ENCODE peak calls at places on chromosomes 5 and 9, in four cellular contexts. O is effector memory CD4-positive, alpha-beta T cell; X is PC-9; N is HAP-1. R is an unnamed sample. For H3K9me3, the result is how much of the 10 kb centered on the place peaks cover.

GRCh38 chr9:17528859-17529258 is 50.0 kb upstream of the SH3GL2 start:
- DNase-seq in O (no peak), X (no peak), N (no peak), R (no peak)

GRCh38 chr5:2190549-2190948 is 307.8 kb upstream of the IRX4 start:
- DNase-seq in O (no peak), X (no peak), N (no peak), R (no peak)

GRCh38 chr9:36903541-36904435 is 130.3 kb downstream of the PAX5 start:
- DNase-seq in O (no peak), X (peak), N (peak), R (peak)

GRCh38 chr9:109302606-109303005 is 18.3 kb downstream of the EPB41L4B start:
- DNase-seq in O (no peak), X (no peak), N (no peak), R (no peak)

GRCh38 chr9:111902396-111903147 is 6.0 kb downstream of the UGCG start:
- DNase-seq in O (no peak), X (no peak), N (no peak), R (peak)

GRCh38 chr9:79955300-79955699 is 383.5 kb downstream of the TLE4 start:
- DNase-seq in O (no peak), X (no peak), N (peak), R (no peak)

GRCh38 chr9:109735796-109736195 is 44.2 kb upstream of the PALM2AKAP2 start:
- DNase-seq in O (no peak), X (no peak), N (no peak), R (peak)

GRCh38 chr5:90549223-90549622 is 9.4 kb upstream of the ADGRV1 start:
- DNase-seq in O (no peak), X (no peak), N (no peak), R (no peak)

GRCh38 chr5:131496400-131496713 is 138.7 kb downstream of the RAPGEF6 start:
- DNase-seq in O (no peak), X (no peak), N (no peak), R (no peak)

GRCh38 chr5:169071-169727 is 22.1 kb upstream of the LRRC14B start:
- DNase-seq in O (no peak), X (no peak), N (no peak), R (peak)

GRCh38 chr5:98767563-98767962 is 5.9 kb upstream of the RGMB start:
- DNase-seq in O (no peak), X (no peak), N (peak), R (no peak)

GRCh38 chr9:111038336-111039202 is at the start of gene LPAR1:
- DNase-seq in O (no peak), X (peak), N (peak), R (peak)

GRCh38 chr9:103364753-103365152 is 369.6 kb downstream of the CYLC2 start:
- DNase-seq in O (no peak), X (peak), N (no peak), R (no peak)

GRCh38 chr5:7802855-7803254 is 48.1 kb downstream of the CFAP90 start:
- DNase-seq in O (no peak), X (no peak), N (no peak), R (peak)

GRCh38 chr9:75712690-75713089 is 177.8 kb upstream of the PCSK5 start:
- DNase-seq in O (no peak), X (no peak), N (no peak), R (no peak)

GRCh38 chr5:14397717-14398116 is 183.9 kb upstream of the OTULINL start:
- DNase-seq in O (no peak), X (peak), N (no peak), R (no peak)

GRCh38 chr9:90665072-90665471 is 22.4 kb upstream of the DIRAS2 start:
- DNase-seq in O (no peak), X (no peak), N (no peak), R (no peak)

GRCh38 chr9:113184509-113184908 is 33.7 kb downstream of the SLC31A2 start:
- DNase-seq in O (no peak), X (no peak), N (no peak), R (no peak)

GRCh38 chr5:126433708-126434107 is 10.5 kb downstream of the GRAMD2B start:
- DNase-seq in O (no peak), X (no peak), N (no peak), R (no peak)
- H3K9me3 ChIP-seq in O (under half), X (under half), N (under half), R (under half)

GRCh38 chr5:9863486-9863885 is 233.3 kb upstream of the TAS2R1 start:
- DNase-seq in O (no peak), X (no peak), N (no peak), R (no peak)

GRCh38 chr5:9861664-9862256 is 231.6 kb upstream of the TAS2R1 start:
- DNase-seq in O (no peak), X (no peak), N (no peak), R (no peak)

GRCh38 chr5:9869616-9870288 is 239.6 kb upstream of the TAS2R1 start:
- DNase-seq in O (no peak), X (no peak), N (no peak), R (peak)

GRCh38 chr5:9864791-9865190 is 234.6 kb upstream of the TAS2R1 start:
- DNase-seq in O (no peak), X (no peak), N (no peak), R (no peak)

GRCh38 chr5:9865574-9865973 is 235.4 kb upstream of the TAS2R1 start:
- DNase-seq in O (no peak), X (no peak), N (no peak), R (no peak)
- H3K9me3 ChIP-seq in O (under half), X (under half), N (under half), R (under half)

DNA sequence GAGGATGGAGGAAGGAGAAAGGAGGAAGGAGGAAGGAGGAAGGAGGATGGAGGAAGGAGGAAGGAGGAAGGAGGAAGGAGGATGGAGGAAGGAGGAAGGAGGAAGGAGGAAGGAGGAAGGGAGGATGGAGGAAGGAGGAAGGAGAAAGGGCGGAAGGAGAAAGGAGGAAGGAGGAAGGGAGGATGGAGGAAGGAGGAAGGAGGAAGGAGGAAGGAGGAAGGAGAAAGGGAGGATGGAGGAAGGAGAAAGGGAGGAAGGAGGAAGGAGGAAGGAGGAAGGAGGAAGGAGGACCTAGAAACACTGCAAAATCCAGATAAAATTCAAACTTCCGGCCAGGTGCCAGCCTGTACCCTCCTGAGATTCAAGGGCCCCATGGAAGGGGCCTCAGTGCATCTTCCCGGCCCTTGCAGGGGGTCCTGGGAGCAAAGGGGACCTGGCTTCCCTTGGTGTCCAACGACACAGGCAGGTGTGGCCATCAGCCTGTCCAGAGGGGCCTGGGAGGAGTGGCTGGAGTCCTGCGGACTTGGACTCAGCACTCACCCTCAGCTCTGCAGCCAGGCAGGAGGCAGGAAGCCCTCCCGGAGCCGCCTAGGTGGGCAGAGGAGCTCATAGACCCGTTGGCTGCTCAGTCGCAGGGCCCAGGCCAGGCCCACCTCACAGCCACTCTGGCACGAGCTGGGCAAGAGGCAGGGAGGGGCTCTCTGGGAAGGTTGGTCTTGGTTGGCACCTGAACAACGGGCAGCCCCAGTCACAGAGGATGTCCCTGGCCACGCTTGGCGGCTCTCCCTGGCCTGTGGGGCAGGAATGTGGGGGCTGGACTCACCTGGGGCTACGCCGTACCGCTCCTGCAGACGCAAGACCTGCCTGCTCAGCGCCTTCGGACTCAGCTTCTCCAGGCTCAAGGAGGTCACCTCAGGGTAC is 53.6 kb upstream of the NRARP start:
- DNase-seq in O (no peak), X (no peak), N (no peak), R (no peak)
- H3K9me3 ChIP-seq in O (under half), X (under half), N (under half), R (under half)

GRCh38 chr5:180250329-180250728 is 41.3 kb upstream of the RASGEF1C start:
- DNase-seq in O (no peak), X (no peak), N (no peak), R (no peak)
- H3K9me3 ChIP-seq in O (under half), X (under half), N (under half), R (under half)

GRCh38 chr5:141303756-141304155 is at the start of gene SLC25A2:
- DNase-seq in O (no peak), X (no peak), N (no peak), R (no peak)

DNA sequence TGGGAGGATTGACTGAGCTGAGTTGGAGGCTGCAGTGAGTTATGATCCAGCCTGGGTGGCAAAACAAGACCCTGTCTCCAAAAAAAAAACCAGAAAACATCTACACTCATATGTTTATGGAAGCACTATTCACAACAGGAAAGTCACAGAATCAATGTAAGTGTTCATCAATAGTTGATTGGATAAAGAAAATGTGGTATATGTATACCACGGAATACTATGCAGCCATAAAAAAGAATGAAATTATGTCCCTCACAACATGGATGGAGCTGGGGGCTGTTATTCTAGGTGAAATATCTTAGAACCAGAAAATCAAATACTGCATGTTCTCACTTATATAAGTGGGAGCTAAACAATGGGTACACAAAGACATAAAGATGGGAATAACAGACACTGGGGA is 2.8 kb upstream of the SLC25A2 start:
- DNase-seq in O (no peak), X (no peak), N (no peak), R (no peak)
- H3K9me3 ChIP-seq in O (under half), X (under half), N (under half), R (under half)

DNA sequence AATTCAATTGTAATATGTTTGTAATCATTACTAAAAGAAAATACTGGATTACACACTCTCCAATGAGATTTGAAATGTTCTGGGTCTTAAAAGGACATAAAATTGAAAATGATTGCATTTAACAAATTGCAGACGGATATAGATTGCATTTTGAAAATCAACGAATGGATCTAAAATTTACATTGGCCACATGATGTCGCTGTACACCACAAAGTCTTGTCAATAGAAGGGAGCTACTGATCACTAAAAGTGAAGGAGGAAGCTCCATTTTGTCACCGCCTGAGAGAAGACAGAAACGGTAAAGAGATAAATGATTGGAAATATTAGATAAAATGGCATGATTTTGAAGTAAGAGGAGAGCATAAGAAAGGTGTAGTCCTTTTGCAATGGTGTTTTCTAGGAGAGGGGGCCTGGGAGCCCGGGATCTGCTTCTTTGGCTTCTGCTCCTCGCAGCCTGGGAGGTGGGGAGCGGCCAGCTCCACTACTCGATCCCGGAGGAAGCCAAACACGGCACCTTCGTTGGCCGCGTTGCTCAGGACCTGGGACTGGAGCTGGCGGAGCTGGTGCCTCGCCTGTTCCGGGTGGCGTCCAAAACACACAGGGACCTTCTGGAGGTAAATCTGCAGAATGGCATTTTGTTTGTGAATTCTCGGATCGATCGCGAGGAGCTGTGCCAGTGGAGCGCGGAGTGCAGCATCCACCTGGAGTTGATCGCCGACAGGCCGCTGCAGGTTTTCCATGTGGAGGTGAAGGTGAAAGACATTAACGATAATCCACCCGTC is at the start of gene PCDHA1:
- DNase-seq in O (no peak), X (no peak), N (no peak), R (no peak)
- H3K9me3 ChIP-seq in O (under half), X (under half), N (under half), R (under half)

DNA sequence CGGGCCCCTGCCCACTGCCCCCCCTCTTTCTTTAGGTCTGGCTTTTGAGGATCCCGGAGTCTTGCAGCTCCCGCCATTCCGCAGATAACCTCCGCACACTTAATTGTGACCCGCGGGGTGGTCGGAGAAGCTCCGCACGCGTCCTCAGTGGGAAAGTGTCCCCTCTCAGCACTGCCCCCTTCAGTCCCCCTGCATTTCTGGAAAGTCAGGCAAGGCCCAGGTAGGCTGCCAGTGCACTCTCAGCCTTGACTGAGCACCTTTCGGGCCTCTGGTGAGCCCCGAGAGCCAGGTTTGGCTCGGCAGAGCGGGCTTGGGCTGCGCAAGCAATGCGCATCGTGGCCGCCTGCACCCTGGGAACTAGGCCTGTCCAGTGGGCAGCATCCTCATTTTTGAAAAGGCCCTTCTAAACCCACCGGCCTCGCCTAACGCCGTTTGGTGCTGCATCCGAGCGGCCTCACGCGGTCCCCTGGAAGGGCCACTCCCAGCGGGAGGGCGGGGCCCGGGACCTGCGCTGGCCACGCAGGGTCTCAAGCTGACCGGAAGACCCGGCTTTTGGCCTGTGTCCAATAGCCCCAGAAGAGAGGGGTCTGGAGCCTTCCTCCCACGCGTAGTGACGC is 6.7 kb upstream of the DMRT3 start:
- DNase-seq in O (no peak), X (no peak), N (no peak), R (no peak)
- H3K9me3 ChIP-seq in O (under half), X (under half), N (under half), R (under half)

DNA sequence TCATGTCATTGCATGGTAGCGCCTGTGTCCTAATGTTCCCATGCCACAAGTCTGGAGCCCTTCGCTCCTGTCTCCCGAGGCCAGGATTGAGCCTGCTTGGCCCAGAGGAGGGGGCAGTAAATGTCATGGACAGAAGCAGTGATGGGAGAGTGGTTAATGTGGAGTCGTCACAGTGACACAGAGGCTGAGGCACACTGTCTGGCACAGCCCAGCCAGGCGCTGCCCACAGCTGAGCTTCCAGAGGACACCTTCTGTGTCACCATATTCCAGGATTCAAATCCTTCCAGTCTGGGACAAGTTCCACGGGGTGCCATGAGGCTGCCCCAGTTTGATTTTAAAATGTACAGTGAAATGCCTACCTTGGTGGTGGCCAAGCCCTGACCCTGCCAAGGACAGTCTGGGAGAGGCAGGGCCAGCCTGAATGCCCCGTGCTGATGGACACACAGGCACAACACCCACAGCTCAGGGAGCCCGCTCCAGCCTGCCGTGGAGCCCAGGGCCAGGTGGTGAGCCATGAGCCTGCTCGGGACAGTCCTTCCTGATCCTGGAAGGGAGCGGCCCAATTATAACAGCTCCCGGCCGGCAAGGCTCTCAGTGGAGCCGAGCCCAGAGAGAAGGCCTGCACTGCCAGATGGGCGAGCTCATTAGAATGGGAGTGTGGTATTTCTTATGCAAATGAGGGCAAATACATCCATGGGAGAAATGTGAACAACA is 99.1 kb upstream of the RUFY1 start:
- DNase-seq in O (no peak), X (no peak), N (peak), R (no peak)
- H3K9me3 ChIP-seq in O (under half), X (under half), N (under half), R (under half)

R was measured in cardiac muscle cell.